ENCODE peak calls at places on chromosomes 13 and 19, in six cellular contexts. One of them, this sample, is unnamed.

GRCh38 chr13:20118268-20119140 is 42.3 kb downstream of the GJA3 start:
- DNase-seq in GM23248: peak; percentile 75
- DNase-seq in breast epithelium: no peak
- DNase-seq in tibial nerve: no peak
- DNase-seq in right atrium auricular region: no peak
- DNase-seq in heart left ventricle: peak; percentile 58
- DNase-seq in this sample: peak; percentile 79

GRCh38 chr19:20247016-20247683 is 80.1 kb downstream of the ZNF486 start:
- DNase-seq in heart left ventricle: no peak
- DNase-seq in tibial nerve: no peak
- DNase-seq in GM23248: peak; percentile 18
- DNase-seq in breast epithelium: no peak
- DNase-seq in right atrium auricular region: no peak
- DNase-seq in this sample: no peak

GRCh38 chr13:99225078-99225477 is 24.4 kb downstream of the UBAC2 start:
- DNase-seq in GM23248: no peak
- DNase-seq in tibial nerve: no peak
- DNase-seq in right atrium auricular region: no peak
- DNase-seq in heart left ventricle: no peak
- DNase-seq in breast epithelium: no peak
- DNase-seq in this sample: no peak

GRCh38 chr13:52348983-52349780 is 56.8 kb downstream of the THSD1 start:
- DNase-seq in heart left ventricle: no peak
- DNase-seq in right atrium auricular region: no peak
- DNase-seq in GM23248: peak; percentile 92
- DNase-seq in breast epithelium: no peak
- DNase-seq in tibial nerve: no peak
- DNase-seq in this sample: no peak

GRCh38 chr19:54333586-54334298 is 5.2 kb downstream of the LILRA4 start:
- DNase-seq in heart left ventricle: no peak
- DNase-seq in tibial nerve: no peak
- DNase-seq in GM23248: peak; percentile 2
- DNase-seq in breast epithelium: no peak
- DNase-seq in right atrium auricular region: no peak
- DNase-seq in this sample: peak; percentile 38

GRCh38 chr19:4904481-4904880 is 1.8 kb upstream of the ARRDC5 start:
- DNase-seq in tibial nerve: no peak
- DNase-seq in GM23248: no peak
- DNase-seq in right atrium auricular region: no peak
- DNase-seq in breast epithelium: no peak
- DNase-seq in heart left ventricle: no peak
- DNase-seq in this sample: no peak

GRCh38 chr19:16985403-16985802 is 41.2 kb downstream of the CPAMD8 start:
- DNase-seq in GM23248: no peak
- DNase-seq in heart left ventricle: no peak
- DNase-seq in right atrium auricular region: no peak
- DNase-seq in tibial nerve: no peak
- DNase-seq in breast epithelium: no peak
- DNase-seq in this sample: no peak

GRCh38 chr13:91375119-91375729 is 23.2 kb upstream of the GPC5 start:
- DNase-seq in heart left ventricle: no peak
- DNase-seq in breast epithelium: no peak
- DNase-seq in tibial nerve: no peak
- DNase-seq in GM23248: peak; percentile 39
- DNase-seq in right atrium auricular region: no peak
- DNase-seq in this sample: no peak

GRCh38 chr13:94333131-94333820 is 146.2 kb downstream of the DCT start:
- DNase-seq in tibial nerve: no peak
- DNase-seq in right atrium auricular region: no peak
- DNase-seq in GM23248: no peak
- DNase-seq in heart left ventricle: no peak
- DNase-seq in breast epithelium: no peak
- DNase-seq in this sample: no peak

GRCh38 chr19:18320865-18321728 is 1.8 kb downstream of the LSM4 start:
- DNase-seq in GM23248: no peak
- DNase-seq in breast epithelium: no peak
- DNase-seq in right atrium auricular region: no peak
- DNase-seq in tibial nerve: no peak
- DNase-seq in heart left ventricle: peak; percentile 50
- DNase-seq in this sample: no peak

GRCh38 chr13:20402881-20403280 is 122.8 kb downstream of the CRYL1 start:
- DNase-seq in GM23248: no peak
- DNase-seq in breast epithelium: no peak
- DNase-seq in right atrium auricular region: no peak
- DNase-seq in heart left ventricle: no peak
- DNase-seq in tibial nerve: no peak
- DNase-seq in this sample: peak; percentile 60

GRCh38 chr19:3249408-3249807 is 24.9 kb downstream of the CELF5 start:
- DNase-seq in breast epithelium: no peak
- DNase-seq in heart left ventricle: no peak
- DNase-seq in tibial nerve: no peak
- DNase-seq in right atrium auricular region: no peak
- DNase-seq in GM23248: no peak
- DNase-seq in this sample: no peak

GRCh38 chr13:50353651-50354415 is 338.6 kb downstream of the KCNRG start:
- DNase-seq in breast epithelium: no peak
- DNase-seq in tibial nerve: no peak
- DNase-seq in GM23248: peak; percentile 80
- DNase-seq in heart left ventricle: no peak
- DNase-seq in right atrium auricular region: no peak
- DNase-seq in this sample: no peak

GRCh38 chr13:45951724-45952123 is 100.2 kb upstream of the SIAH3 start:
- DNase-seq in right atrium auricular region: no peak
- DNase-seq in GM23248: peak; percentile 47
- DNase-seq in heart left ventricle: no peak
- DNase-seq in tibial nerve: no peak
- DNase-seq in breast epithelium: no peak
- DNase-seq in this sample: no peak

GRCh38 chr19:47489072-47489914 is 5.3 kb upstream of the KPTN start:
- DNase-seq in GM23248: peak; percentile 52
- DNase-seq in heart left ventricle: no peak
- DNase-seq in breast epithelium: no peak
- DNase-seq in tibial nerve: no peak
- DNase-seq in right atrium auricular region: no peak
- DNase-seq in this sample: no peak

GRCh38 chr13:22262328-22262920 is 591.6 kb downstream of the FGF9 start:
- DNase-seq in right atrium auricular region: no peak
- DNase-seq in heart left ventricle: no peak
- DNase-seq in GM23248: no peak
- DNase-seq in breast epithelium: no peak
- DNase-seq in tibial nerve: no peak
- DNase-seq in this sample: no peak

GRCh38 chr19:37988758-37989635 is 82.0 kb downstream of the SIPA1L3 start:
- DNase-seq in tibial nerve: no peak
- DNase-seq in GM23248: no peak
- DNase-seq in right atrium auricular region: no peak
- DNase-seq in heart left ventricle: no peak
- DNase-seq in breast epithelium: no peak
- DNase-seq in this sample: no peak

GRCh38 chr19:43439183-43440063 is 24.7 kb downstream of the TEX101 start:
- DNase-seq in breast epithelium: no peak
- DNase-seq in GM23248: peak; percentile 91
- DNase-seq in right atrium auricular region: no peak
- DNase-seq in tibial nerve: no peak
- DNase-seq in heart left ventricle: no peak
- DNase-seq in this sample: no peak

GRCh38 chr19:18173054-18173571 is 500 bp upstream of the IFI30 start:
- DNase-seq in tibial nerve: no peak
- DNase-seq in right atrium auricular region: no peak
- DNase-seq in heart left ventricle: peak; percentile 71
- DNase-seq in breast epithelium: no peak
- DNase-seq in GM23248: peak; percentile 67
- DNase-seq in this sample: no peak

GRCh38 chr19:4352701-4353121 is 9.3 kb downstream of the MPND start:
- DNase-seq in GM23248: peak; percentile 72
- DNase-seq in breast epithelium: no peak
- DNase-seq in right atrium auricular region: no peak
- DNase-seq in tibial nerve: no peak
- DNase-seq in heart left ventricle: no peak
- DNase-seq in this sample: no peak

GRCh38 chr13:102948006-102948405 is 102.2 kb downstream of the ERCC5 start:
- DNase-seq in right atrium auricular region: no peak
- DNase-seq in tibial nerve: no peak
- DNase-seq in breast epithelium: no peak
- DNase-seq in heart left ventricle: peak; percentile 24
- DNase-seq in GM23248: no peak
- DNase-seq in this sample: no peak

GRCh38 chr19:1355258-1355973 is 28.3 kb upstream of the NDUFS7 start:
- DNase-seq in breast epithelium: no peak
- DNase-seq in GM23248: peak; percentile 53
- DNase-seq in tibial nerve: no peak
- DNase-seq in heart left ventricle: peak; percentile 39
- DNase-seq in right atrium auricular region: no peak
- DNase-seq in this sample: no peak

GRCh38 chr13:47798906-47799305 is 202.2 kb downstream of the SUCLA2 start:
- DNase-seq in tibial nerve: no peak
- DNase-seq in heart left ventricle: no peak
- DNase-seq in right atrium auricular region: no peak
- DNase-seq in breast epithelium: no peak
- DNase-seq in GM23248: peak; percentile 51
- DNase-seq in this sample: no peak

GRCh38 chr13:75636339-75637095 is 387 bp downstream of the LMO7 start:
- DNase-seq in tibial nerve: no peak
- DNase-seq in breast epithelium: no peak
- DNase-seq in GM23248: peak; percentile 79
- DNase-seq in heart left ventricle: no peak
- DNase-seq in right atrium auricular region: no peak
- DNase-seq in this sample: no peak

GRCh38 chr13:25980255-25980654 is 71.6 kb downstream of the SHISA2 start:
- DNase-seq in GM23248: peak; percentile 28
- DNase-seq in right atrium auricular region: no peak
- DNase-seq in heart left ventricle: no peak
- DNase-seq in breast epithelium: no peak
- DNase-seq in tibial nerve: no peak
- DNase-seq in this sample: no peak

GRCh38 chr13:34256236-34256635 is 438.3 kb downstream of the RFC3 start:
- DNase-seq in breast epithelium: no peak
- DNase-seq in heart left ventricle: no peak
- DNase-seq in tibial nerve: no peak
- DNase-seq in right atrium auricular region: no peak
- DNase-seq in GM23248: no peak
- DNase-seq in this sample: no peak

GRCh38 chr13:113245858-113246791 is 36.7 kb downstream of the CUL4A start:
- DNase-seq in breast epithelium: no peak
- DNase-seq in heart left ventricle: no peak
- DNase-seq in tibial nerve: no peak
- DNase-seq in right atrium auricular region: no peak
- DNase-seq in GM23248: peak; percentile 30
- DNase-seq in this sample: no peak

GRCh38 chr19:19258589-19259338 is 14.3 kb downstream of the TM6SF2 start:
- DNase-seq in breast epithelium: no peak
- DNase-seq in right atrium auricular region: no peak
- DNase-seq in GM23248: no peak
- DNase-seq in tibial nerve: no peak
- DNase-seq in heart left ventricle: no peak
- DNase-seq in this sample: no peak

GRCh38 chr13:47109028-47109427 is 212.2 kb upstream of the HTR2A start:
- DNase-seq in breast epithelium: no peak
- DNase-seq in tibial nerve: no peak
- DNase-seq in right atrium auricular region: no peak
- DNase-seq in GM23248: no peak
- DNase-seq in heart left ventricle: no peak
- DNase-seq in this sample: no peak

DNA sequence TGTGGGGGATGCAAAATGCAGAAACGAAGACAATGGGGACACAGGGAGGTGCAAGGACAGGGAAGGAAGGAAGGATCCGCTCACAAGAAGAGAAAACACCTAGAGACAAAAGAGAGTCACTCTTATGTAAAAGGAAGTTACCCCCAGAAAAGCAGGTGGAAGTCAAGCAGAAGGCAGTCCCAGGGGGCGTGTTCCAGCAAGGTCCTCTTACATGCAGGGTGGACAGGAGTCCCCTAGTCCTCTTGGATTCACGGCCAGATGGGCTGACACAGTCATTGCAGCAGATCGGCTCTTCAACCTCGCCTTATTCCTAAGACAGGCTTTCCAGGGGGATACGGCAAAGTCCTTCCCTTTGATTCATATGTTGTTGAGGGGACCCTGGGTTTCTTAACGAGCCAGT is 83.9 kb upstream of the SPATA13 start:
- DNase-seq in heart left ventricle: no peak
- DNase-seq in GM23248: no peak
- DNase-seq in tibial nerve: no peak
- DNase-seq in right atrium auricular region: peak; percentile 47
- DNase-seq in breast epithelium: no peak
- DNase-seq in this sample: no peak
- H3K4me3 ChIP-seq in heart left ventricle: peak overlapping the region; percentile 21
- H3K4me3 ChIP-seq in GM23248: no peak overlapping the region
- H3K4me3 ChIP-seq in tibial nerve: no peak overlapping the region
- H3K4me3 ChIP-seq in right atrium auricular region: no peak overlapping the region
- H3K4me3 ChIP-seq in breast epithelium: no peak overlapping the region
- H3K4me3 ChIP-seq in this sample: no peak overlapping the region

GRCh38 chr13:72141845-72142470 is 275.0 kb upstream of the DACH1 start:
- DNase-seq in heart left ventricle: no peak
- DNase-seq in right atrium auricular region: no peak
- DNase-seq in GM23248: no peak
- DNase-seq in breast epithelium: no peak
- DNase-seq in tibial nerve: no peak
- DNase-seq in this sample: no peak
- H3K27ac ChIP-seq in heart left ventricle: no peak overlapping the region
- H3K27ac ChIP-seq in right atrium auricular region: no peak overlapping the region
- H3K27ac ChIP-seq in GM23248: no peak overlapping the region
- H3K27ac ChIP-seq in breast epithelium: no peak overlapping the region
- H3K27ac ChIP-seq in tibial nerve: no peak overlapping the region
- H3K27ac ChIP-seq in this sample: no peak overlapping the region

DNA sequence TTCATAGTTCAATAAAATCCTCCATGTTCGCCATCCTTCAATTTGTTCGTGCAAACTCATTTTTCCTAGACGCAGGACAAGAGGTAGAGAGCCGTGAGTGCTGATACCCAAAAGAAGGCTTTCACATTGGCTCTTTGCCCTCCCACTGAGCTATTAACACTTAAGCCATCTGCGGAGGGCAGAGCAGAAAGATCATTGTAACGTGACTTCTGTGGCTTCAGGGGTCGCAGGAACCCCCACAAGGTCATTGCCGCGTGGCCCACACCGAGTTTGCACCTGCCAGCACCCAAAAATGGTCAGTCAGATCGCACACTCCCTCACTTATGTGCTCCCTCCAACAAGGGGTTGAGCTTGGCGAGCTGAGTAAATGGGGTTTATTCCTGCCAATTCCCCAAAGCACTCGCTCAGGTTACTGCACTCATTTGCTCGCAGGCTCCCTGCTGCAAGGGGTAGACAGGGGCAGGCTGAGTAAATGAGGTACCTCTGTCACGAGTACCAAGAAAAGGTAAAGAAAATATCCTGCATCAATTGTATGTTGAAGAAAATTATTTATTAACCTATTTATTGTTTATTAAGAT is 144.1 kb downstream of the PRR20E start:
- DNase-seq in heart left ventricle: no peak
- DNase-seq in breast epithelium: no peak
- DNase-seq in tibial nerve: no peak
- DNase-seq in right atrium auricular region: no peak
- DNase-seq in GM23248: no peak
- DNase-seq in this sample: no peak
- H3K4me3 ChIP-seq in heart left ventricle: no peak overlapping the region
- H3K4me3 ChIP-seq in breast epithelium: no peak overlapping the region
- H3K4me3 ChIP-seq in tibial nerve: no peak overlapping the region
- H3K4me3 ChIP-seq in right atrium auricular region: no peak overlapping the region
- H3K4me3 ChIP-seq in GM23248: no peak overlapping the region
- H3K4me3 ChIP-seq in this sample: no peak overlapping the region

GRCh38 chr19:51742736-51743288 is 8.9 kb downstream of the FPR1 start:
- DNase-seq in tibial nerve: no peak
- DNase-seq in right atrium auricular region: no peak
- DNase-seq in GM23248: peak; percentile 54
- DNase-seq in heart left ventricle: no peak
- DNase-seq in breast epithelium: no peak
- DNase-seq in this sample: no peak
- H3K27ac ChIP-seq in tibial nerve: no peak overlapping the region
- H3K27ac ChIP-seq in right atrium auricular region: no peak overlapping the region
- H3K27ac ChIP-seq in GM23248: peak overlapping the region; percentile 48
- H3K27ac ChIP-seq in heart left ventricle: no peak overlapping the region
- H3K27ac ChIP-seq in breast epithelium: no peak overlapping the region
- H3K27ac ChIP-seq in this sample: no peak overlapping the region

This sample was measured in coronary artery.